ENCODE peak calls at places on chromosomes 6 and 20, in seven cellular contexts. S is transverse colon; G is fibroblast of lung; L is endothelial cell of umbilical vein; I is T-helper 1 cell; C is activated naive CD4-positive, alpha-beta T cell; P is naive thymus-derived CD8-positive, alpha-beta T cell. O is an unnamed sample.

GRCh38 chr6:149044394-149044965 is 273.0 kb upstream of the TAB2 start:
- DNase-seq in S (no peak), G (no peak), L (no peak), I (no peak), C (no peak), P (no peak), O (no peak)

GRCh38 chr20:36862857-36863668 is 12.9 kb upstream of the TLDC2 start:
- DNase-seq in S (no peak), G (no peak), L (peak), I (no peak), C (no peak), P (no peak), O (no peak)

GRCh38 chr6:41940759-41941279 is 789 bp downstream of the CCND3 start:
- DNase-seq in S (peak), G (no peak), L (peak), I (peak), C (no peak), P (peak), O (peak)

GRCh38 chr6:158172001-158172400 is 3.9 kb downstream of the GTF2H5 start:
- DNase-seq in S (no peak), G (no peak), L (no peak), I (no peak), C (no peak), P (no peak), O (no peak)

GRCh38 chr6:168648730-168649129 is 207.7 kb downstream of the SMOC2 start:
- DNase-seq in S (no peak), G (no peak), L (no peak), I (no peak), C (no peak), P (no peak), O (peak)

GRCh38 chr6:106122306-106122940 is 36.3 kb downstream of the PRDM1 start:
- DNase-seq in S (no peak), G (no peak), L (no peak), I (no peak), C (no peak), P (no peak), O (no peak)

GRCh38 chr6:15230827-15231226 is 15.0 kb upstream of the JARID2 start:
- DNase-seq in S (no peak), G (no peak), L (no peak), I (no peak), C (no peak), P (no peak), O (no peak)

GRCh38 chr6:89138173-89138572 is 7.7 kb upstream of the PM20D2 start:
- DNase-seq in S (no peak), G (no peak), L (peak), I (no peak), C (no peak), P (no peak), O (no peak)

GRCh38 chr20:63518946-63519764 is 1.4 kb upstream of the PPDPF start:
- DNase-seq in S (no peak), G (no peak), L (no peak), I (no peak), C (no peak), P (no peak), O (no peak)

GRCh38 chr6:15761045-15761502 is 98.2 kb upstream of the DTNBP1 start:
- DNase-seq in S (no peak), G (no peak), L (no peak), I (no peak), C (no peak), P (no peak), O (no peak)

GRCh38 chr20:47905628-47906487 is 120.6 kb upstream of the SULF2 start:
- DNase-seq in S (no peak), G (no peak), L (no peak), I (no peak), C (no peak), P (no peak), O (no peak)

GRCh38 chr20:56400001-56400640 is 7.7 kb downstream of the CSTF1 start:
- DNase-seq in S (peak), G (peak), L (peak), I (peak), C (peak), P (peak), O (peak)

GRCh38 chr20:11453430-11453829 is 464.3 kb upstream of the BTBD3 start:
- DNase-seq in S (no peak), G (peak), L (peak), I (no peak), C (no peak), P (no peak), O (peak)